ENCODE peak calls at places on chromosomes 16 and 17, in nine cellular contexts. Y is ascending aorta, J is IMR-90, T is neural progenitor cell, N is heart left ventricle, C is upper lobe of right lung, P is A549, R is right lobe of liver, S is body of pancreas. I is an unnamed sample. For H3K4me1, the result is how much of the 10 kb centered on the place peaks cover.

GRCh38 chr16:81095653-81095952 is 592 bp downstream of the GCSH start:
- DNase-seq in Y (no peak), J (no peak), T (no peak), N (no peak), C (no peak), P (no peak), R (no peak), S (no peak), I (no peak)

GRCh38 chr16:51473091-51473490 is 322.0 kb upstream of the SALL1 start:
- DNase-seq in Y (no peak), J (no peak), T (no peak), N (no peak), C (no peak), P (no peak), R (no peak), S (no peak), I (no peak)

GRCh38 chr17:14873996-14874395 is 391.1 kb downstream of the PMP22 start:
- DNase-seq in Y (no peak), J (no peak), T (no peak), N (no peak), C (no peak), P (no peak), R (no peak), S (no peak), I (no peak)

GRCh38 chr17:82300707-82301270 is 16.6 kb downstream of the CD7 start:
- DNase-seq in Y (peak), J (peak), T (peak), N (peak), C (peak), P (peak), R (peak), S (peak), I (peak)

GRCh38 chr16:70430667-70431536 is 8.0 kb downstream of the ST3GAL2 start:
- DNase-seq in Y (no peak), J (peak), T (no peak), N (peak), C (peak), P (no peak), R (no peak), S (no peak), I (no peak)

GRCh38 chr16:66444049-66444481 is 17.0 kb downstream of the BEAN1 start:
- DNase-seq in Y (peak), J (no peak), T (peak), N (no peak), C (no peak), P (peak), R (no peak), S (no peak), I (no peak)

GRCh38 chr17:58527949-58528348 is 13.5 kb upstream of the MTMR4 start:
- DNase-seq in Y (no peak), J (peak), T (no peak), N (no peak), C (no peak), P (no peak), R (no peak), S (no peak), I (no peak)

GRCh38 chr16:18803569-18804462 is 2.5 kb upstream of the ARL6IP1 start:
- DNase-seq in Y (no peak), J (peak), T (no peak), N (no peak), C (no peak), P (no peak), R (no peak), S (no peak), I (no peak)

GRCh38 chr16:72723781-72724180 is 324.1 kb downstream of the ZFHX3 start:
- DNase-seq in Y (no peak), J (peak), T (no peak), N (no peak), C (no peak), P (no peak), R (no peak), S (no peak), I (no peak)

GRCh38 chr17:49637050-49637449 is 40.8 kb downstream of the SPOP start:
- DNase-seq in Y (no peak), J (peak), T (no peak), N (no peak), C (no peak), P (no peak), R (no peak), S (no peak), I (no peak)

GRCh38 chr16:67104061-67104460 is 5.7 kb upstream of the PHAF1 start:
- DNase-seq in Y (no peak), J (peak), T (peak), N (no peak), C (no peak), P (peak), R (no peak), S (peak), I (no peak)

GRCh38 chr16:30523768-30524574 is 2.4 kb downstream of the ZNF768 start:
- DNase-seq in Y (no peak), J (no peak), T (no peak), N (peak), C (no peak), P (no peak), R (no peak), S (no peak), I (peak)

GRCh38 chr16:16182918-16183317 is 40.4 kb downstream of the ABCC6 start:
- DNase-seq in Y (no peak), J (no peak), T (no peak), N (no peak), C (no peak), P (no peak), R (no peak), S (no peak), I (no peak)

GRCh38 chr17:77145635-77146632 is 5.2 kb downstream of the SEC14L1 start:
- DNase-seq in Y (peak), J (peak), T (no peak), N (peak), C (peak), P (no peak), R (peak), S (peak), I (peak)

GRCh38 chr16:58503863-58504688 is 4.1 kb downstream of the NDRG4 start:
- DNase-seq in Y (peak), J (no peak), T (no peak), N (no peak), C (no peak), P (no peak), R (no peak), S (no peak), I (no peak)

GRCh38 chr16:24721830-24722238 is 7.6 kb upstream of the TNRC6A start:
- DNase-seq in Y (no peak), J (no peak), T (no peak), N (no peak), C (no peak), P (no peak), R (no peak), S (no peak), I (no peak)

GRCh38 chr17:28727727-28728363 is 743 bp upstream of the NEK8 start:
- DNase-seq in Y (peak), J (peak), T (peak), N (peak), C (peak), P (peak), R (peak), S (peak), I (peak)

GRCh38 chr16:11045846-11046245 is 101.5 kb downstream of the CLEC16A start:
- DNase-seq in Y (no peak), J (peak), T (no peak), N (no peak), C (no peak), P (no peak), R (no peak), S (no peak), I (no peak)

GRCh38 chr16:89084411-89084810 is 9.2 kb upstream of the ACSF3 start:
- DNase-seq in Y (no peak), J (no peak), T (no peak), N (no peak), C (no peak), P (no peak), R (no peak), S (peak), I (no peak)

GRCh38 chr16:75653926-75654325 is 6.4 kb downstream of the TERF2IP start:
- DNase-seq in Y (no peak), J (peak), T (no peak), N (no peak), C (no peak), P (no peak), R (no peak), S (no peak), I (no peak)

GRCh38 chr17:35948092-35948491 is 4.6 kb upstream of the LYZL6 start:
- DNase-seq in Y (no peak), J (no peak), T (no peak), N (no peak), C (no peak), P (no peak), R (no peak), S (no peak), I (no peak)

GRCh38 chr17:51056813-51057510 is 63.7 kb downstream of the SPAG9 start:
- DNase-seq in Y (no peak), J (peak), T (peak), N (no peak), C (no peak), P (peak), R (no peak), S (peak), I (peak)

GRCh38 chr16:46801428-46802049 is 29.4 kb downstream of the C16orf87 start:
- DNase-seq in Y (no peak), J (peak), T (peak), N (no peak), C (no peak), P (peak), R (no peak), S (no peak), I (no peak)

GRCh38 chr16:52825882-52826281 is 226.8 kb downstream of the CHD9NB start:
- DNase-seq in Y (no peak), J (no peak), T (no peak), N (no peak), C (no peak), P (no peak), R (no peak), S (peak), I (no peak)

GRCh38 chr16:12215302-12216105 is 239.0 kb downstream of the SNX29 start:
- DNase-seq in Y (no peak), J (no peak), T (peak), N (no peak), C (no peak), P (no peak), R (no peak), S (no peak), I (no peak)

GRCh38 chr16:75506567-75506966 is 11.3 kb upstream of the CHST6 start:
- DNase-seq in Y (peak), J (peak), T (no peak), N (no peak), C (no peak), P (peak), R (no peak), S (no peak), I (no peak)

GRCh38 chr17:55607736-55608341 is 96.6 kb upstream of the SMIM36 start:
- DNase-seq in Y (no peak), J (peak), T (no peak), N (peak), C (peak), P (peak), R (peak), S (peak), I (no peak)

GRCh38 chr17:8059131-8059530 is 20.3 kb downstream of the ALOX15B start:
- DNase-seq in Y (peak), J (no peak), T (no peak), N (no peak), C (peak), P (no peak), R (no peak), S (no peak), I (no peak)

GRCh38 chr17:14805348-14805747 is 459.8 kb downstream of the PMP22 start:
- DNase-seq in Y (no peak), J (no peak), T (peak), N (no peak), C (no peak), P (peak), R (no peak), S (no peak), I (no peak)

GRCh38 chr16:85448557-85449194 is 164.4 kb upstream of the GSE1 start:
- DNase-seq in Y (no peak), J (no peak), T (no peak), N (no peak), C (peak), P (no peak), R (peak), S (peak), I (no peak)

GRCh38 chr16:65123846-65124513 is 2.1 kb upstream of the CDH11 start:
- DNase-seq in Y (no peak), J (peak), T (peak), N (no peak), C (no peak), P (no peak), R (no peak), S (no peak), I (no peak)

GRCh38 chr17:65531508-65532431 is 29.7 kb downstream of the AXIN2 start:
- DNase-seq in Y (no peak), J (peak), T (peak), N (peak), C (peak), P (no peak), R (no peak), S (peak), I (peak)

GRCh38 chr16:78669994-78670393 is 570.5 kb downstream of the WWOX start:
- DNase-seq in Y (no peak), J (no peak), T (peak), N (peak), C (no peak), P (no peak), R (peak), S (no peak), I (peak)

GRCh38 chr17:77670125-77670524 is 288.4 kb upstream of the TNRC6C start:
- DNase-seq in Y (no peak), J (no peak), T (no peak), N (no peak), C (no peak), P (no peak), R (no peak), S (no peak), I (no peak)

GRCh38 chr17:80209765-80210164 is 10.4 kb downstream of the SGSH start:
- DNase-seq in Y (no peak), J (no peak), T (no peak), N (no peak), C (no peak), P (no peak), R (no peak), S (no peak), I (no peak)
- H3K4me3 ChIP-seq in Y (no peak), J (no peak), T (no peak), N (no peak), C (no peak), P (no peak), R (no peak), S (no peak), I (no peak)

GRCh38 chr16:86598607-86599318 is 20.4 kb downstream of the FOXL1 start:
- DNase-seq in Y (peak), J (peak), T (no peak), N (no peak), C (no peak), P (no peak), R (no peak), S (no peak), I (no peak)
- TF ChIP-seq CTCF in Y (no peak), J (no peak), T (no peak), N (no peak), C (no peak), P (no peak), R (no peak), S (no peak), I (no peak)

DNA sequence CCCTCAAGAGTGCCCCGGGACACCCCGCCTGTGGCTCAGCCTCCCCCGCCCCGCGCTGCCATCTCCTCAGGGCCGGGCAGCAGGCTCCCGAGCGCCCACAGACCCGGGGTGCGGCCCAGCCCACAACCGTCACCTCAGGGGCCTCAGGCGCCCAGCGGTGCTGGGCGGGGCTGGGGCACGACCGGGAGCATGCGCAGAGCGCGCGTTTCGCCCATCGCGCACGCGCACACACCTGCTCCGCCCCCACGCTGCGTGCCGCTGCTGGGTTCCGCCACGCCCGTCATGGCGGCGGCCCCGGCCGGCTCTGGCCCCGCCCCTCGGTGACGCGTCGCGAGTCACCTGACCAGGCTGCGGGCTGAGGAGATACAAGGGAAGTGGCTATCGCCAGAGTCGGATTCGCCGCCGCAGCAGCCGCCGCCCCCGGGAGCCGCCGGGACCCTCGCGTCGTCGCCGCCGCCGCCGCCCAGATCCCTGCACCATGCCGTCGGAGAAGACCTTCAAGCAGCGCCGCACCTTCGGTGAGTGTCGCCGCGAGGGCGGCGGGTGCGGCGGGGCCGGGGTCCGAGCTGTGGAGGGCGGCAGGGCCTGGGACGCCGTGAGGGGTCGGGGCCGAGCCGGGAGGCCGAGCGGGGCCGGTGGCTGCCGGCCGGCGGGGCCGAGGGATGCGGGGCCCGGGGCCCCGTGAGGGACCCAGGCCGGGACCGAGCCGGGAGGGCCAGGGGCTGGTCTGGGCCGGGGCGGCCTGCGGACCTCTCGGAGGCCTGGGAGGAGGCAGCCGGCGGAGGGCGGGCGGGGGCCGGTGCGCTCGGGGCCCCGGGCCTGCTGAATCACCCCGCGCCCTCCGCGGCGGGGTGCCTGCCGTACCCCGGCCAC is at the start of gene MAP1LC3B:
- DNase-seq in Y (peak), J (peak), T (peak), N (peak), C (peak), P (peak), R (peak), S (peak), I (peak)
- H3K4me1 ChIP-seq in Y (under half), J (under half), T (under half), N (under half), C (under half), P (half or more), R (half or more), S (half or more), I (under half)

GRCh38 chr17:78976907-78977680 is 2.6 kb downstream of the LGALS3BP start:
- DNase-seq in Y (no peak), J (no peak), T (no peak), N (no peak), C (no peak), P (no peak), R (no peak), S (no peak), I (peak)
- H3K4me3 ChIP-seq in Y (no peak), J (no peak), T (no peak), N (no peak), C (no peak), P (no peak), R (no peak), S (no peak), I (no peak)

GRCh38 chr16:2339521-2340484 is 725 bp downstream of the ABCA3 start:
- DNase-seq in Y (peak), J (no peak), T (peak), N (peak), C (peak), P (peak), R (peak), S (peak), I (peak)
- TF ChIP-seq CTCF in Y (peak), J (no peak), T (peak), N (no peak), C (no peak), P (no peak), R (no peak), S (no peak), I (no peak)

DNA sequence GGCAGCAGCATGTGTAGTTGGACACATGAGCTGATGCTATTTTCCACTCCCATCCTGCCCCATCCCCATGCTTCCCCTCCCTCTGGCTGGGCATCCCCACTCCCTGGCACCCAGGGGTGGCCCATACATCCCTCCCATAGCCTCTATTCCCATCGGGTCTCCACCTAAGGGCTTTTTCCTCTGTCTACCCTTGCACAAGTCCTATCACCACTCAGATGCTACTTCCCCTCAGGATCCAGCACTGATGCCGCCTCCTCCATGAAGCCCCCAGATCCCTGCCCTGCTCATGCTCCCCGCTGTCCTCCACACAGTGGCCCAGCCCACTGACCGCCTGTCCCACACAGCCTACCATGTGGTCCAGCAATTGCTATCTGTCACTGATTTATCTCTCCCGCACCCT is 15.8 kb downstream of the TRPV1 start:
- DNase-seq in Y (no peak), J (no peak), T (no peak), N (no peak), C (no peak), P (no peak), R (no peak), S (no peak), I (no peak)
- H3K4me1 ChIP-seq in Y (under half), J (under half), T (under half), N (under half), C (under half), P (under half), R (under half), S (under half), I (under half)

GRCh38 chr17:31548709-31549108 is 157.2 kb downstream of the RAB11FIP4 start:
- DNase-seq in Y (no peak), J (no peak), T (no peak), N (no peak), C (no peak), P (no peak), R (no peak), S (no peak), I (no peak)
- H3K4me3 ChIP-seq in Y (peak), J (peak), T (peak), N (peak), C (peak), P (peak), R (peak), S (no peak), I (no peak)

GRCh38 chr16:29316673-29317237 is 89.8 kb downstream of the NPIPB11 start:
- DNase-seq in Y (no peak), J (peak), T (no peak), N (no peak), C (no peak), P (no peak), R (no peak), S (peak), I (no peak)

GRCh38 chr16:29314292-29314934 is 92.1 kb downstream of the NPIPB11 start:
- DNase-seq in Y (no peak), J (no peak), T (no peak), N (no peak), C (no peak), P (no peak), R (no peak), S (no peak), I (no peak)

GRCh38 chr16:29317269-29317668 is 89.2 kb downstream of the NPIPB11 start:
- DNase-seq in Y (no peak), J (no peak), T (no peak), N (no peak), C (no peak), P (no peak), R (no peak), S (no peak), I (no peak)

GRCh38 chr16:29315046-29315445 is 91.5 kb downstream of the NPIPB11 start:
- DNase-seq in Y (no peak), J (peak), T (no peak), N (no peak), C (no peak), P (no peak), R (no peak), S (no peak), I (no peak)

DNA sequence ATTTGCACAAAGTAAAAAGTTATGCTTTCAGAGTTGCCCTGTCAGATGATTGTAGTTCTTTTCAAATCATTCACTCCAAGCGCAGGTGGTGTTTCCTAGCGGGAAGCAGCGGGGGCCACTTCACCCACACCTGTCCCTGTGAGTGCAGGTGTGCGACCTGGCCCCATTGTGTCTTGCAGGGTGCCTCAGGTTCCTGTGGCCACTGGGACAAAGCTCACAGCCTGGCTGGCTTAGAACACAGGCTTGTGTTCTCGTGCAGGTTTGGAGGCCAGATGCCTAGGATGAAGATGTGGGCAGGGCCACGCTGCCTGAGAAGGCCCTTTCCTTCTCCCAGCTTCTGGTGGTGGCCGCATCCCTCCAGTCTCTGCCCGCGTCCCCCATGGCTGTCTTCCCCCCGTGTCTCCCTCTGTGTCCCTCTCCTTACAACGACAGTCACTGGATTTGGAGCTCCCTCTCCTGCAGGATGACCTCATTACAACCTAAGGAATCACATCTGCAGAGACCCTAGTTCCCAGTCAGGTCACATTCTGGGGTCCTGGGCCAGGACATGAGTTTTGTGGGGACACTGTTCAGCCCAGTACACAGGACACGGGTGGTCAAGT is 90.5 kb downstream of the NPIPB11 start:
- DNase-seq in Y (no peak), J (no peak), T (peak), N (no peak), C (no peak), P (no peak), R (no peak), S (no peak), I (no peak)
- TF ChIP-seq CTCF in Y (peak), J (no peak), T (peak), N (peak), C (no peak), P (peak), R (no peak), S (no peak), I (no peak)

I was measured in adrenal gland.